ENCODE peak calls at places on chromosome 20, in six cellular contexts. H is ovary; P is CD8-positive, alpha-beta T cell; G is HFFc6; T is fibroblast of lung; F is ascending aorta. B is an unnamed sample.

GRCh38 chr20:7966176-7966575 is 25.9 kb upstream of the HAO1 start:
- DNase-seq in F (no peak), P (no peak), H (no peak), T (peak), G (no peak), B (no peak)

GRCh38 chr20:6053776-6054688 is at the start of gene LRRN4:
- DNase-seq in G (no peak), T (peak), P (no peak), H (no peak), F (no peak), B (no peak)

GRCh38 chr20:44696315-44696714 is 18.9 kb upstream of the CCN5 start:
- DNase-seq in P (no peak), T (no peak), F (no peak), G (no peak), H (no peak), B (no peak)

GRCh38 chr20:23334111-23334510 is 16.5 kb upstream of the NXT1 start:
- DNase-seq in P (no peak), F (no peak), T (no peak), G (no peak), H (no peak), B (no peak)

GRCh38 chr20:56513807-56514150 is 10.8 kb upstream of the FAM209A start:
- DNase-seq in P (no peak), T (no peak), H (no peak), F (peak), G (no peak), B (no peak)

GRCh38 chr20:47265984-47266383 is 90.5 kb downstream of the ZMYND8 start:
- DNase-seq in H (no peak), P (no peak), F (no peak), G (no peak), T (no peak), B (no peak)

GRCh38 chr20:32505723-32506473 is 79.2 kb downstream of the NOL4L start:
- DNase-seq in F (no peak), T (no peak), H (no peak), G (no peak), P (no peak), B (no peak)

GRCh38 chr20:59751075-59751711 is 146.9 kb downstream of the PHACTR3 start:
- DNase-seq in P (no peak), T (peak), H (peak), G (peak), F (peak), B (no peak)

GRCh38 chr20:46985241-46985640 is 90.6 kb downstream of the EYA2 start:
- DNase-seq in H (no peak), F (no peak), T (no peak), P (no peak), G (no peak), B (no peak)

GRCh38 chr20:4891997-4892396 is 109.3 kb downstream of the SLC23A2 start:
- DNase-seq in F (no peak), H (no peak), T (no peak), G (no peak), P (no peak), B (no peak)

GRCh38 chr20:15654208-15654649 is 919.0 kb downstream of the KIF16B start:
- DNase-seq in T (peak), F (no peak), P (no peak), G (peak), H (no peak), B (no peak)

GRCh38 chr20:49270177-49270576 is 7.7 kb downstream of the ZNFX1 start:
- DNase-seq in G (no peak), F (no peak), H (no peak), P (no peak), T (peak), B (no peak)

GRCh38 chr20:32966881-32967781 is 37.1 kb downstream of the SUN5 start:
- DNase-seq in H (no peak), T (no peak), P (peak), G (no peak), F (peak), B (peak)

GRCh38 chr20:5881714-5882113 is 68.6 kb downstream of the TRMT6 start:
- DNase-seq in H (no peak), F (no peak), T (no peak), P (no peak), G (no peak), B (no peak)

GRCh38 chr20:44079968-44080560 is 106.9 kb downstream of the JPH2 start:
- DNase-seq in H (no peak), T (peak), G (no peak), F (peak), P (no peak), B (no peak)

GRCh38 chr20:57573893-57574292 is 13.0 kb downstream of the PCK1 start:
- DNase-seq in G (no peak), F (no peak), T (no peak), H (no peak), P (no peak), B (no peak)

GRCh38 chr20:46699651-46700359 is 9.6 kb upstream of the SLC2A10 start:
- DNase-seq in T (no peak), F (no peak), P (no peak), G (peak), H (no peak), B (no peak)

GRCh38 chr20:38256021-38256420 is 4.5 kb downstream of the KIAA1755 start:
- DNase-seq in T (no peak), G (no peak), F (peak), H (no peak), P (no peak), B (no peak)

GRCh38 chr20:15613530-15613929 is 959.7 kb downstream of the KIF16B start:
- DNase-seq in G (no peak), P (no peak), T (peak), F (no peak), H (no peak), B (no peak)

GRCh38 chr20:61263084-61263695 is 11.1 kb downstream of the CDH4 start:
- DNase-seq in H (no peak), G (peak), T (no peak), F (no peak), P (peak), B (no peak)
- TF ChIP-seq CTCF in H (no peak), G (peak), T (peak), F (no peak), P (peak), B (peak)

GRCh38 chr20:36717657-36718056 is 28.2 kb downstream of the NDRG3 start:
- DNase-seq in F (no peak), G (peak), P (no peak), H (no peak), T (no peak), B (no peak)
- TF ChIP-seq CTCF in F (no peak), G (peak), P (no peak), H (no peak), T (no peak), B (no peak)

DNA sequence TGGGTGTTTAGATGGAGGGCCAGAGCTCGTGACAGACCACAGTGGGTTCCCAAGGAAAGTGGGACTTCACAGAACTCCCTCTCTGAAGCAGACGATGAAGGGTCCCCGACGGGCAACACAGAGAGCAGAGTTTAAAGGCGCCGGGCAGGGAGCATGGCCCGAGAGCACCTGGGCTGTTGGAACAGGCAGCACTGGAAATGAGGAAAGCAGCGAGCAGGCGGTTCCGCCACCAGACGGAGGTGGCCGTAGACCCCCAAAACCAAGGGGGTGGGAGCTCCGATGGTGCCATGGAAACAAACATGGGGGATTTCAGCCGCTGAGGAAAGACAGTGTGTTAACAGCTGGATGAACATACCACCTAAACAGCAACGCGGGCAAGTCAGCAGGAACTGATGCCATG is 27.5 kb upstream of the INSM1 start:
- DNase-seq in T (no peak), F (no peak), H (no peak), P (no peak), G (no peak), B (no peak)
- TF ChIP-seq CTCF in T (no peak), F (no peak), H (no peak), P (no peak), G (no peak), B (no peak)

GRCh38 chr20:40811660-40812414 is 122.8 kb upstream of the MAFB start:
- DNase-seq in F (no peak), H (no peak), G (no peak), P (no peak), T (no peak), B (no peak)
- TF ChIP-seq CTCF in F (no peak), H (no peak), G (peak), P (no peak), T (no peak), B (no peak)

GRCh38 chr20:14142964-14143627 is 147.8 kb downstream of the MACROD2 start:
- DNase-seq in H (no peak), P (no peak), G (no peak), T (peak), F (no peak), B (no peak)

GRCh38 chr20:14148042-14148441 is 152.7 kb downstream of the MACROD2 start:
- DNase-seq in G (no peak), P (no peak), F (no peak), T (peak), H (no peak), B (no peak)

GRCh38 chr20:14142171-14142570 is 146.9 kb downstream of the MACROD2 start:
- DNase-seq in T (peak), G (no peak), F (no peak), H (no peak), P (no peak), B (peak)
- TF ChIP-seq CTCF in T (peak), G (peak), F (no peak), H (no peak), P (no peak), B (peak)

GRCh38 chr20:11716239-11716944 is 201.3 kb upstream of the BTBD3 start:
- DNase-seq in T (peak), P (no peak), F (no peak), G (peak), H (no peak), B (no peak)
- TF ChIP-seq CTCF in T (peak), P (no peak), F (no peak), G (peak), H (no peak), B (no peak)

GRCh38 chr20:2387580-2387979 is 6.9 kb downstream of the TGM6 start:
- DNase-seq in F (peak), T (no peak), H (no peak), P (no peak), G (no peak), B (no peak)

GRCh38 chr20:2386516-2387179 is 5.9 kb downstream of the TGM6 start:
- DNase-seq in H (no peak), P (no peak), T (peak), G (peak), F (peak), B (no peak)

GRCh38 chr20:2385496-2385895 is 4.8 kb downstream of the TGM6 start:
- DNase-seq in G (peak), F (no peak), H (no peak), T (peak), P (no peak), B (no peak)

GRCh38 chr20:2385026-2385425 is 4.3 kb downstream of the TGM6 start:
- DNase-seq in P (no peak), G (peak), T (peak), F (no peak), H (no peak), B (no peak)

DNA sequence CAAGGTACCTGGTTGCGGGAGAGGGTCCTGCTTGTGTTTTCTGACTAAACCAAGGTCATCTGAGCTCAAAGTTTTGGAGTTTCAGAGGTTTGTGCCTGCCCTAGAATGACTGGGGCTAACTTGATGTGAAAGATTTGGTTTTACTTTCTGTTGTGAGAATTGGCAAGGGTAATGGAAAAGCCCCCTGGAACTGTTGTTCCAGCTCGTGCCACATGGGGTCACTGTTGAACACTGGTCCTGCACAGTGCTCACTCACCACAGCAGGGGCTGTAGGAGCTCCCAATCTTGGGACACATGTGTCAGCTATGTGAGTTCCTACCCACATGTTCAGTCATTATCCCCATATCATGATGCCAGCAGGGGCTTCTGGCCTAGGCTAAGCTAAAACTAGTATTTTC is 6.5 kb downstream of the TGM6 start:
- DNase-seq in T (peak), F (peak), G (peak), H (no peak), P (peak), B (no peak)
- TF ChIP-seq CTCF in T (no peak), F (no peak), G (peak), H (no peak), P (peak), B (peak)

DNA sequence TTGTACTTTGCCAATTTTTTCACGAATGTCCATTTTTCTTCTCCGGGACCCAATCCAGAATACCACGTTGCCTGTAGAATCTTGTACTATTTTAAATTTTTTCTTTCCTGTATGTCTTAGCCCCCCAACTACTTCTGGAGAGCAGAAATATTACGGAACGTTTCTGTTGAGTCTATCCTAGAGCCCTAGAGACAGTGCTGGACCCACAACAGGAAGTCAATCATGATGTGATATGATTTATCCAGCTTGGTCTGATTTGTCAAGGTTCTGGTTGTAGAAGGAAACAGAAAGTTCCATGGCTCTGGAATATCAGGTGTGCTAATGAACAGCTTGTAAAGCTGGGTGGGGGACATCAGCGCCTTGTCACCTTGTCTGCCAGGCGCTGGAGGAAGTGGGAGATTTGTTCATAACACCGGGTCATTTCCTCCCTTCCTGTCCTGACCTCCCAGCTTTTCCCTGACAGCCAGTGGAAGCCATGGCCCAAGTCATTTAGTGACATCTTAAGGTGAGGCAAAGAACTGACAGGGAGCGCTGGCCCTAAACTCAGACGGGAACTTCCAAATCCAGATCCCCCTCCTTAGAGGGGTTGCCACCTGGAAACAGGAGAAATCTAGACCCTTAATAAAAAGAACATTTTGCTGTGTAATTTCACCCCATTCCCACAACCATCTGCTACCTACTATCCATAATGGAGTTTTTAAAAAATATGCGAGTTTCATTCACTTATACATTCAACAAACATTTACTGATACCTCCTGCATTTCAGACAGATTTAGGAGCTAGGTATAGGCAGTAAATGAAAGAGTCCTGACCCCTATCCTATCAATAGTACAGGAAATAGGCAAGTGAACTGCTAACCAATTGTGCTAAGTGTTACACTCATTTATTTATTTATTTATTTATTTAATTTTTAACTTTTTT is 130.5 kb downstream of the ZFP64 start:
- DNase-seq in T (no peak), P (no peak), H (no peak), F (no peak), G (peak), B (no peak)
- TF ChIP-seq CTCF in T (peak), P (no peak), H (no peak), F (no peak), G (peak), B (no peak)

GRCh38 chr20:25339608-25340007 is 51.0 kb downstream of the ABHD12 start:
- DNase-seq in T (no peak), F (no peak), P (no peak), G (no peak), H (no peak), B (no peak)

GRCh38 chr20:25338112-25339023 is 52.3 kb downstream of the ABHD12 start:
- DNase-seq in T (no peak), F (no peak), P (no peak), H (peak), G (no peak), B (no peak)

GRCh38 chr20:25341716-25342680 is 48.6 kb downstream of the ABHD12 start:
- DNase-seq in H (no peak), P (no peak), F (no peak), T (peak), G (peak), B (no peak)

GRCh38 chr20:25340380-25340779 is 50.3 kb downstream of the ABHD12 start:
- DNase-seq in H (no peak), P (no peak), G (no peak), T (no peak), F (no peak), B (no peak)

DNA sequence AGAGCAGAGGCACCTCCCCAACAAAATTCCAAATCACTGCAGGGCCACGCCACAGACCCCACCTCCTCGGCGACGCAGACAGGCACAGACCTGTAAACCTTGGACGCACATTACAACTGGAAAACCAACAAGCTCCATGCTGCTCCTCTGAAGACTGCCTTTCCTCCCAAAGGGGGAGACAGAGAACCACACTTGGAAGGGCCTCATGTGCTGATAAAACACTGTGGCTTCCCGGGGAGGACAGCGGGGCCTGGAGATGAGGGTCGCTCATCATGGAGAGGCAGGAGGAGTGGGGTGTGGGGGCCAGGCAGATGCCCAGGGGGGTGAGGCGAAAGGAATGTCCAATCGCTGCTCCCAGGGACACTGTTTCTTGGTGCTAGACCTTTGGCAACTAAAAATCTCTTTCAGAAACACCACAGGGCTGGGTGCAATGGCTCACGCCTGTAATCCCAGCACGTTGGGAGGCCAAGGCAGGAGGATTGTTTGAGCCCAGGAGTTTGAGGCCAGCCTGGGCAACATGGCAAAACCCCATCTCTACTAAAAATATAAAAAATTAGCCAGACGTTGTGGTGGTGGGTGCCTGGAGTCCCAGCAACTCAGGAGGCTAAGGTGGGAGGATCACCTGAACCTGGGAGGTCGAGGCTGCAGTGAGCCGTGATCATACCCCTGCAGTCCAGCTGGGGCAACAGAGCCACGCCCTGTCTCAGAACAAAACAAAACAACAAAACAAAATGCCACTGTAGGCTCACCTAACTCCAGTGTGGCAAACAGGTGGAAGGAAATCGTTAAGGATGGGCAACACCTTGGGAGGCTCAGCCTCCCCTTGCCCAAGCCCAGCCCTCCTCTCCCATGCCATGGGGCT is 53.8 kb downstream of the ABHD12 start:
- DNase-seq in F (no peak), T (peak), P (no peak), G (peak), H (no peak), B (no peak)
- TF ChIP-seq CTCF in F (no peak), T (peak), P (no peak), G (peak), H (no peak), B (no peak)

GRCh38 chr20:62873280-62873679 is 11.7 kb upstream of the TCFL5 start:
- DNase-seq in H (no peak), F (no peak), P (no peak), T (no peak), G (no peak), B (no peak)

GRCh38 chr20:62874745-62875344 is 13.2 kb upstream of the TCFL5 start:
- DNase-seq in T (peak), P (no peak), H (no peak), F (no peak), G (peak), B (no peak)

GRCh38 chr20:62876441-62876825 is 14.8 kb upstream of the TCFL5 start:
- DNase-seq in T (no peak), G (no peak), H (no peak), P (no peak), F (no peak), B (no peak)

GRCh38 chr20:62876826-62877728 is 15.5 kb upstream of the TCFL5 start:
- DNase-seq in G (no peak), P (no peak), H (peak), F (peak), T (no peak), B (no peak)

DNA sequence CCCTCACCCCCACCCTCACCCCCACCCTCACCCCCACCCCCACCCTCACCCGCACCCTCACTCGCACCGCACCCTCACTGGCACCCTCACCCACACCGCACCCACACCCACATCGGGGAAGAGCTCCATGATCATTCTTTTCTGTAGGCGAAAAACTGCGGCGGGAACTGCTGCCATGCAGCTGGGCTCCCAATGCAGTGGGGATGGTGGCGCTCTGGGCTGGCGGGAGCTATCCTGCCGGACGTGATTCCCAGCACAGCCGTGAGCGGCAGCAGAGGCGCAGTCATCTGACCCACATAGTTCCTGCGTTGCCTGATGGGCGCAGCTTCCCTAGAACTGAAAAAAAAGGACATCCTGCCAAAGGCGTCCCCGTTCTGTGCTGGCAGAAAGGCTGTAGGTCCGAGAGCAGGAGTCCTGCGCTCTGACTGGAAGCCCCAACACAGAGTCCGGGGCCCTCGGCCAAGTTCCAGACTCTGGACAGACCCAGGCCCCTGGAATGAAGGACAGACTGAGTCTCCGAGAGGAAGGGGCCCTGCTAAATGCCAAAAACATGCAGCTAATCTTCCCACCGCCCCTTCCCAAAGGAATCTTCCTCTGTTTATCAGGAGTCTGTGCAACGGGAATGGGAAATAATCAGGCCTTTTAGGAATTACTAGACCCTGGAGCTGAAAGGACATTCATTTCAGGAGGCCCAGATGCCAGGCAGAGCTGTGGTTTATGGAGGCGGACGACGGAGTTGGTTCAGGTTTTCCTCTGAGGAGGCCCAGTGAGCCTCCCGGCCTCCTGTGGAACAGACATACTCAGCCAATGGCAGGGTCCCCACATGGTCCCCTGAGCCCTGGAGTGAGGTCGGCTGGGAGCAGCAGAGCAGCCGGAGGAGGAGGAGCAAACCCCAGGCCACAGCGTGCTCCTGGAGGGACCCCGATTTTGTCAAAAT is 14.1 kb upstream of the TCFL5 start:
- DNase-seq in T (peak), F (peak), G (peak), P (no peak), H (peak), B (peak)
- TF ChIP-seq CTCF in T (peak), F (peak), G (peak), P (no peak), H (peak), B (no peak)